ENCODE peak calls at places on chromosomes 16 and 17, in four cellular contexts. One of them, this sample, is unnamed.

GRCh38 chr17:77579131-77579530 is 379.4 kb upstream of the TNRC6C start:
- DNase-seq in transverse colon: no peak
- DNase-seq in K562: no peak
- DNase-seq in stomach: no peak
- DNase-seq in this sample: no peak

GRCh38 chr17:73017653-73018052 is 74.8 kb downstream of the SLC39A11 start:
- DNase-seq in K562: no peak
- DNase-seq in transverse colon: no peak
- DNase-seq in stomach: no peak
- DNase-seq in this sample: no peak

GRCh38 chr17:32495347-32496253 is 8.8 kb downstream of the CDK5R1 start:
- DNase-seq in K562: no peak
- DNase-seq in stomach: no peak
- DNase-seq in transverse colon: no peak
- DNase-seq in this sample: peak; percentile 64

GRCh38 chr17:79843917-79844815 is 4.9 kb upstream of the CBX4 start:
- DNase-seq in stomach: peak; percentile 70
- DNase-seq in K562: no peak
- DNase-seq in transverse colon: peak; percentile 69
- DNase-seq in this sample: peak; percentile 84

GRCh38 chr16:84084570-84085270 is 32.0 kb downstream of the MBTPS1 start:
- DNase-seq in stomach: peak; percentile 76
- DNase-seq in K562: peak; percentile 79
- DNase-seq in transverse colon: peak; percentile 74
- DNase-seq in this sample: peak; percentile 70

GRCh38 chr17:74720506-74720905 is 7.8 kb upstream of the CD300LF start:
- DNase-seq in transverse colon: no peak
- DNase-seq in stomach: no peak
- DNase-seq in K562: no peak
- DNase-seq in this sample: no peak

GRCh38 chr17:3316836-3317235 is 18.7 kb upstream of the OR3A1 start:
- DNase-seq in transverse colon: no peak
- DNase-seq in stomach: no peak
- DNase-seq in K562: no peak
- DNase-seq in this sample: no peak

GRCh38 chr17:62187681-62188080 is 122.6 kb upstream of the MED13 start:
- DNase-seq in stomach: no peak
- DNase-seq in K562: no peak
- DNase-seq in transverse colon: no peak
- DNase-seq in this sample: no peak

GRCh38 chr17:34391241-34391640 is 28.2 kb upstream of the CCL1 start:
- DNase-seq in K562: no peak
- DNase-seq in stomach: no peak
- DNase-seq in transverse colon: no peak
- DNase-seq in this sample: no peak

GRCh38 chr16:9260665-9261064 is 169.2 kb downstream of the HAPSTR1 start:
- DNase-seq in transverse colon: peak; percentile 37
- DNase-seq in stomach: peak; percentile 45
- DNase-seq in K562: no peak
- DNase-seq in this sample: no peak

GRCh38 chr16:73057369-73058210 is 9.7 kb upstream of the ZFHX3 start:
- DNase-seq in K562: peak; percentile 27
- DNase-seq in stomach: no peak
- DNase-seq in transverse colon: no peak
- DNase-seq in this sample: no peak

GRCh38 chr17:50394711-50395110 is 2.6 kb downstream of the LRRC59 start:
- DNase-seq in K562: peak; percentile 27
- DNase-seq in transverse colon: no peak
- DNase-seq in stomach: no peak
- DNase-seq in this sample: no peak

GRCh38 chr16:66224636-66225035 is 141.9 kb upstream of the CDH5 start:
- DNase-seq in stomach: no peak
- DNase-seq in transverse colon: no peak
- DNase-seq in K562: no peak
- DNase-seq in this sample: no peak

GRCh38 chr17:386145-386876 is 33.7 kb upstream of the RPH3AL start:
- DNase-seq in stomach: peak; percentile 87
- DNase-seq in K562: peak; percentile 93
- DNase-seq in transverse colon: peak; percentile 87
- DNase-seq in this sample: peak; percentile 83

GRCh38 chr17:79625706-79626105 is 14.9 kb upstream of the RBFOX3 start:
- DNase-seq in stomach: no peak
- DNase-seq in transverse colon: no peak
- DNase-seq in K562: no peak
- DNase-seq in this sample: peak; percentile 32

GRCh38 chr16:29790949-29791844 is 646 bp downstream of the KIF22 start:
- DNase-seq in transverse colon: peak; percentile 27
- DNase-seq in K562: no peak
- DNase-seq in stomach: no peak
- DNase-seq in this sample: no peak

GRCh38 chr17:30351730-30352129 is 17.9 kb upstream of the TMIGD1 start:
- DNase-seq in K562: no peak
- DNase-seq in transverse colon: no peak
- DNase-seq in stomach: no peak
- DNase-seq in this sample: no peak

GRCh38 chr17:63293310-63293709 is 152.8 kb downstream of the CYB561 start:
- DNase-seq in stomach: no peak
- DNase-seq in transverse colon: no peak
- DNase-seq in K562: no peak
- DNase-seq in this sample: no peak

GRCh38 chr17:44801880-44802279 is 28.2 kb downstream of the GJC1 start:
- DNase-seq in transverse colon: no peak
- DNase-seq in stomach: no peak
- DNase-seq in K562: no peak
- DNase-seq in this sample: no peak

GRCh38 chr16:87115646-87116045 is 201.5 kb downstream of the C16orf95 start:
- DNase-seq in stomach: no peak
- DNase-seq in transverse colon: no peak
- DNase-seq in K562: no peak
- DNase-seq in this sample: no peak

GRCh38 chr17:79810138-79811027 is 13.5 kb upstream of the CBX8 start:
- DNase-seq in transverse colon: peak; percentile 85
- DNase-seq in K562: peak; percentile 90
- DNase-seq in stomach: peak; percentile 84
- DNase-seq in this sample: peak; percentile 82

GRCh38 chr17:13597723-13598347 is 3.9 kb downstream of the HS3ST3A1 start:
- DNase-seq in K562: no peak
- DNase-seq in transverse colon: peak; percentile 14
- DNase-seq in stomach: no peak
- DNase-seq in this sample: no peak

GRCh38 chr16:26740771-26741170 is 326.0 kb upstream of the C16orf82 start:
- DNase-seq in transverse colon: no peak
- DNase-seq in K562: no peak
- DNase-seq in stomach: no peak
- DNase-seq in this sample: no peak

GRCh38 chr17:77999413-78000173 is 41.1 kb downstream of the TNRC6C start:
- DNase-seq in stomach: no peak
- DNase-seq in transverse colon: no peak
- DNase-seq in K562: no peak
- DNase-seq in this sample: no peak

GRCh38 chr17:76383645-76384221 is 676 bp upstream of the SPHK1 start:
- DNase-seq in stomach: peak; percentile 37
- DNase-seq in K562: peak; percentile 60
- DNase-seq in transverse colon: peak; percentile 47
- DNase-seq in this sample: no peak

GRCh38 chr16:2841606-2842339 is 11.7 kb downstream of the ZG16B start:
- DNase-seq in stomach: no peak
- DNase-seq in K562: no peak
- DNase-seq in transverse colon: no peak
- DNase-seq in this sample: peak; percentile 58

GRCh38 chr17:15398736-15399331 is 57.4 kb upstream of the TEKT3 start:
- DNase-seq in stomach: no peak
- DNase-seq in K562: no peak
- DNase-seq in transverse colon: no peak
- DNase-seq in this sample: no peak

GRCh38 chr16:57374067-57374534 is 1.8 kb downstream of the CX3CL1 start:
- DNase-seq in transverse colon: no peak
- DNase-seq in K562: no peak
- DNase-seq in stomach: no peak
- DNase-seq in this sample: peak; percentile 77

GRCh38 chr16:3150346-3151218 is 15.8 kb downstream of the ZNF213 start:
- DNase-seq in K562: peak; percentile 97
- DNase-seq in transverse colon: peak; percentile 98
- DNase-seq in stomach: peak; percentile 98
- DNase-seq in this sample: peak; percentile 97

GRCh38 chr16:87498324-87499188 is 5.7 kb upstream of the ZCCHC14 start:
- DNase-seq in transverse colon: no peak
- DNase-seq in stomach: no peak
- DNase-seq in K562: no peak
- DNase-seq in this sample: no peak

GRCh38 chr16:66905633-66906539 is 12.8 kb downstream of the CDH16 start:
- DNase-seq in K562: peak; percentile 90
- DNase-seq in stomach: peak; percentile 86
- DNase-seq in transverse colon: peak; percentile 86
- DNase-seq in this sample: no peak

GRCh38 chr16:67029249-67030096 is 524 bp downstream of the CBFB start:
- DNase-seq in stomach: peak; percentile 66
- DNase-seq in K562: peak; percentile 66
- DNase-seq in transverse colon: peak; percentile 69
- DNase-seq in this sample: peak; percentile 85

GRCh38 chr16:79648846-79649245 is 48.3 kb upstream of the MAF start:
- DNase-seq in K562: no peak
- DNase-seq in stomach: no peak
- DNase-seq in transverse colon: no peak
- DNase-seq in this sample: no peak

GRCh38 chr16:54595636-54596035 is 309.0 kb upstream of the IRX3 start:
- DNase-seq in stomach: no peak
- DNase-seq in K562: no peak
- DNase-seq in transverse colon: no peak
- DNase-seq in this sample: no peak

GRCh38 chr16:50451951-50452508 is 83.2 kb upstream of the BRD7 start:
- DNase-seq in K562: no peak
- DNase-seq in stomach: no peak
- DNase-seq in transverse colon: no peak
- DNase-seq in this sample: peak; percentile 38

GRCh38 chr17:67178555-67178954 is 66.4 kb downstream of the HELZ start:
- DNase-seq in K562: no peak
- DNase-seq in transverse colon: no peak
- DNase-seq in stomach: no peak
- DNase-seq in this sample: no peak

GRCh38 chr16:19136549-19137196 is 22.9 kb downstream of the ITPRIPL2 start:
- DNase-seq in stomach: no peak
- DNase-seq in K562: no peak
- DNase-seq in transverse colon: peak; percentile 36
- DNase-seq in this sample: peak; percentile 78

DNA sequence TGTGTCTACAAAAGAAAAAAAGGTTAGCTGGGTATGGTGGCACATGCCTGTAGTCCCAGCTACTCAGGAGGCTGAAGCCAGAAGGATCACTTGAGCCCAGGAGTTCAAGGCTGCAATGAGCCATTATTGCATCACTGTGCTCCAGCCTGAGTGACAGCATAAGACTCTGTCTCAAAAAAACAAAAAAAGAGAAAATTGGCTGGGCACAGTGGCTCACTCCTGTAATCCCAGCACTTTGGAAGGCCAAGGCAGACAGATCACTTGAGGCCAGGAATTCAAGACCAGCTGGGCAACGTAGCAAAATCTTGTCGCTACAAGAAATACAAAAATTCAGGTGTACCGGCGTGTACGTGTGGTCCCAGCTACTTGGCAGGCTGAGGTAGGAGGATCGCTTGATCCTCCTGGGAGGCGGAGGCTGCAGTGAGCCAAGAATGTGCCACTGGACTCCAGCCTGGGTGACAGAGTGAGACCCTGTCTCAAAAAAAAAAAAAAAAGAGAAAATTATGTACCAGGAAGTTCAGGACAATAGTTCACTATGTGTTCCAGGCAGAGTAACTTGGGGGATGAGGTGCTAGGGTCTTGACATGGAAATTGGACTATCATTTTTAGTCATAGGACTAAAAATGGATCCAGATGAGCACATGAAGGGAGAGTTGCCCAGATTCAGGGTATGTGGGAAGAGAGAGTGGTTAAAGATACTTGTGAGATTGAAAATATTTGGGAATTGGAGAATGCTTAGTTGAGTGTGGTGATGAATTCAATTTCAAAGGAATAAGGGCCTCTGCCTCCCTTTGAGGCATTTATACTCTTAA is 11.0 kb downstream of the ALDH3A2 start:
- DNase-seq in transverse colon: no peak
- DNase-seq in K562: no peak
- DNase-seq in stomach: no peak
- DNase-seq in this sample: no peak
- H3K9me3 ChIP-seq in transverse colon: no peaks in the 10 kb centered on the region
- H3K9me3 ChIP-seq in K562: no peaks in the 10 kb centered on the region
- H3K9me3 ChIP-seq in stomach: no peaks in the 10 kb centered on the region
- H3K9me3 ChIP-seq in this sample: no peaks in the 10 kb centered on the region

DNA sequence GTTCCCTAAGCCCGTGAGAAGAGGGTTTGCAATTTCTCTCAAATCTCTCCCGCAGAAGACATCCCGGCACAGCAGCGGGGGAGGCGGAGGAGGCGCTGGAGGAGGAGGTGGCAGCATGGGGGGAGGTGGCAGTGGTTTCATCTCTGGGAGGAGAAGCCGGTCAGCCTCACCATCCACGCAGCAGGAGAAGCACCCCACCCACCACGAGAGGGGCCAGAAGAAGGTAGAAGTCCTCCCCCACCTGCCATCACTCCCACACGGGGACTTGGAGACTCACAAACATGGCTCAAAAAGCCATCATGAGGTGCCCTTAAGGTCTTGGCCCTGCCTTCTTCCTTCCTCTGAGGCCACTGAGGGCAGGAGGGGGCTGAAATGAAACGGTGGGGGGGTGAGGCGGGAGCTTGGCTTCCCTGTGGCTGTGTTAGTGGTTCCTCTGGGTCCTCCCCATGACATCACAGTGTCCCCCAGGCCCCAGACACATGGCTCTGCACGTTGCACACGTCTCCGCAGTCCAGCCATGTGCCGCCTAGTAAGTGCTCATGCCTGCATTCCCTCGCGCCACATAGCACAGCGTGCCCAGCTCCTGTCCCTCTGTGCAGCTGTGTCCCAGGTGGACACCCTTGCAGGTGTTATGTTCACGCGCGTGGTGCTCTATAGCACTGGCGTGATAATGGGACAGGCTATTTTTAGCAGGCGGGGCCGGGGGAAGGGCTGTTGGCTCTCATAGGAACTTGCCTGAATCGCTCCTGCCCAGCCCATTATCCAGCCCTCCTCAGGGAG is 6.9 kb downstream of the MLLT6 start:
- DNase-seq in transverse colon: no peak
- DNase-seq in stomach: no peak
- DNase-seq in K562: no peak
- DNase-seq in this sample: no peak
- TF ChIP-seq POLR2AphosphoS5 in transverse colon: no peak
- TF ChIP-seq POLR2AphosphoS5 in stomach: no peak
- TF ChIP-seq POLR2AphosphoS5 in K562: no peak
- TF ChIP-seq POLR2AphosphoS5 in this sample: no peak

GRCh38 chr17:81566461-81567126 is 14.4 kb upstream of the FAAP100 start:
- DNase-seq in K562: no peak
- DNase-seq in stomach: peak; percentile 84
- DNase-seq in transverse colon: peak; percentile 73
- DNase-seq in this sample: peak; percentile 90
- TF ChIP-seq EP300 in K562: no peak
- TF ChIP-seq EP300 in stomach: no peak
- TF ChIP-seq EP300 in transverse colon: no peak
- TF ChIP-seq EP300 in this sample: no peak

GRCh38 chr17:27081002-27081638 is 212.8 kb upstream of the WSB1 start:
- DNase-seq in transverse colon: no peak
- DNase-seq in K562: no peak
- DNase-seq in stomach: no peak
- DNase-seq in this sample: no peak
- H3K9me3 ChIP-seq in transverse colon: no peaks in the 10 kb centered on the region
- H3K9me3 ChIP-seq in K562: no peaks in the 10 kb centered on the region
- H3K9me3 ChIP-seq in stomach: peaks cover 3% of the 10 kb centered on the region
- H3K9me3 ChIP-seq in this sample: no peaks in the 10 kb centered on the region

GRCh38 chr17:43367588-43368242 is 31.1 kb upstream of the ARL4D start:
- DNase-seq in K562: no peak
- DNase-seq in stomach: no peak
- DNase-seq in transverse colon: no peak
- DNase-seq in this sample: no peak
- TF ChIP-seq POLR2AphosphoS5 in K562: peak; percentile 100
- TF ChIP-seq POLR2AphosphoS5 in stomach: no peak
- TF ChIP-seq POLR2AphosphoS5 in transverse colon: peak; percentile 94
- TF ChIP-seq POLR2AphosphoS5 in this sample: peak; percentile 93

This sample was measured in sigmoid colon.